ENCODE peak calls at places on chromosomes 6 and 20, in six cellular contexts. L is renal cortical epithelial cell, A is HTR-8/SVneo, Q is 8988T, J is amniotic stem cell, U is COR-L47. O is an unnamed sample.

GRCh38 chr6:121236984-121237383 is 97.3 kb downstream of the TBC1D32 start:
- DNase-seq in L (no peak), A (no peak), Q (no peak), J (no peak), U (no peak), O (no peak)

GRCh38 chr6:3612341-3613041 is 139.0 kb downstream of the PXDC1 start:
- DNase-seq in L (peak), A (peak), Q (peak), J (peak), U (peak), O (no peak)

GRCh38 chr20:59137532-59137931 is 26.1 kb upstream of the ZNF831 start:
- DNase-seq in L (no peak), A (no peak), Q (no peak), J (no peak), U (peak), O (no peak)

GRCh38 chr6:162887981-162888689 is 160.4 kb downstream of the PACRG start:
- DNase-seq in L (no peak), A (no peak), Q (no peak), J (no peak), U (no peak), O (peak)

GRCh38 chr20:45294003-45294368 is 12.7 kb upstream of the RBPJL start:
- DNase-seq in L (no peak), A (no peak), Q (no peak), J (no peak), U (no peak), O (no peak)

GRCh38 chr20:33490934-33491656 is 1.2 kb downstream of the CBFA2T2 start:
- DNase-seq in L (no peak), A (no peak), Q (no peak), J (no peak), U (no peak), O (no peak)

GRCh38 chr20:44738779-44739477 is 6.7 kb upstream of the KCNK15 start:
- DNase-seq in L (peak), A (peak), Q (peak), J (no peak), U (peak), O (peak)

GRCh38 chr6:27839303-27840081 is 72.7 kb downstream of the OR2B2 start:
- DNase-seq in L (peak), A (peak), Q (no peak), J (peak), U (peak), O (peak)

GRCh38 chr6:126812651-126813050 is 305.8 kb upstream of the RSPO3 start:
- DNase-seq in L (peak), A (no peak), Q (no peak), J (no peak), U (no peak), O (no peak)

GRCh38 chr6:170438402-170438753 is 114.7 kb downstream of the PSMB1 start:
- DNase-seq in L (peak), A (peak), Q (peak), J (peak), U (peak), O (peak)

GRCh38 chr6:37177083-37177949 is 7.4 kb downstream of the PIM1 start:
- DNase-seq in L (no peak), A (no peak), Q (no peak), J (no peak), U (no peak), O (no peak)

GRCh38 chr20:10673176-10673830 is 496 bp downstream of the JAG1 start:
- DNase-seq in L (no peak), A (peak), Q (peak), J (no peak), U (no peak), O (peak)

GRCh38 chr20:25238319-25239037 is 9.4 kb upstream of the PYGB start:
- DNase-seq in L (no peak), A (no peak), Q (no peak), J (no peak), U (no peak), O (no peak)

GRCh38 chr20:41428285-41428684 is 61.7 kb upstream of the EMILIN3 start:
- DNase-seq in L (peak), A (peak), Q (no peak), J (no peak), U (no peak), O (no peak)

GRCh38 chr20:56400001-56400640 is 7.7 kb downstream of the CSTF1 start:
- DNase-seq in L (peak), A (peak), Q (no peak), J (peak), U (peak), O (peak)

O was measured in testis.